ENCODE peak calls at places on chromosomes 16 and 17, in six cellular contexts. D, K, S, V, L and Z are unnamed samples.
A peak's percentile ranks its signal among the peaks of the same experiment; 100 is the strongest.

GRCh38 chr16:75267631-75268264 is 16.3 kb upstream of the BCAR1 start:
- DNase-seq in V (no peak), K (no peak), L (peak; percentile 92), D (no peak), S (peak; percentile 76), Z (peak; percentile 86)

GRCh38 chr17:10649031-10649430 is 8.1 kb downstream of the MYH3 start:
- DNase-seq in V (no peak), K (no peak), D (no peak), S (no peak), L (peak; percentile 23), Z (no peak)

GRCh38 chr17:44466339-44466738 is 36.9 kb downstream of the GPATCH8 start:
- DNase-seq in S (no peak), L (no peak), K (no peak), V (no peak), D (no peak), Z (no peak)

GRCh38 chr17:33192961-33193911 is 99.9 kb downstream of the ASIC2 start:
- DNase-seq in D (no peak), S (no peak), K (no peak), V (no peak), L (no peak), Z (peak; percentile 14)

GRCh38 chr17:64005734-64006167 is 7.6 kb downstream of the PRR29 start:
- DNase-seq in L (peak; percentile 53), D (no peak), V (no peak), K (no peak), S (peak; percentile 53), Z (peak; percentile 92)

GRCh38 chr17:64651889-64652288 is 10.2 kb downstream of the SMURF2 start:
- DNase-seq in V (no peak), S (no peak), D (no peak), K (no peak), L (no peak), Z (no peak)

GRCh38 chr16:50025544-50025931 is 513 bp downstream of the CNEP1R1 start:
- DNase-seq in S (no peak), L (peak; percentile 50), V (no peak), K (no peak), D (no peak), Z (peak; percentile 3)

GRCh38 chr17:28717578-28718316 is at the start of gene RAB34:
- DNase-seq in K (no peak), V (peak; percentile 26), D (no peak), S (peak; percentile 70), L (peak; percentile 38), Z (peak; percentile 80)

GRCh38 chr16:20004931-20005330 is 68.8 kb downstream of the GPR139 start:
- DNase-seq in V (no peak), K (no peak), S (no peak), D (no peak), L (no peak), Z (no peak)

GRCh38 chr16:3080024-3080423 is 14.6 kb downstream of the IL32 start:
- DNase-seq in D (no peak), V (no peak), S (no peak), K (no peak), L (no peak), Z (no peak)

GRCh38 chr17:12730931-12731521 is 58.3 kb upstream of the ARHGAP44 start:
- DNase-seq in V (no peak), D (no peak), L (peak; percentile 91), S (peak; percentile 81), K (no peak), Z (peak; percentile 41)

GRCh38 chr17:67602974-67603373 is 114.8 kb upstream of the NOL11 start:
- DNase-seq in K (peak; percentile 46), D (peak; percentile 35), L (peak; percentile 55), V (no peak), S (peak; percentile 57), Z (peak; percentile 75)

GRCh38 chr16:1097800-1098199 is 1.8 kb upstream of the C1QTNF8 start:
- DNase-seq in S (no peak), L (peak; percentile 76), V (no peak), K (no peak), D (no peak), Z (no peak)

GRCh38 chr16:24626251-24626650 is 86.9 kb downstream of the RBBP6 start:
- DNase-seq in V (no peak), S (no peak), L (no peak), D (no peak), K (no peak), Z (peak; percentile 35)

GRCh38 chr17:34314279-34314678 is 5.0 kb upstream of the CCL8 start:
- DNase-seq in S (no peak), L (no peak), V (no peak), D (no peak), K (no peak), Z (no peak)

GRCh38 chr17:50882851-50883250 is 16.7 kb upstream of the TOB1 start:
- DNase-seq in D (no peak), S (no peak), K (no peak), L (peak; percentile 71), V (no peak), Z (peak; percentile 85)

GRCh38 chr16:86844691-86845090 is 266.3 kb downstream of the FOXL1 start:
- DNase-seq in S (peak; percentile 24), K (no peak), L (no peak), V (no peak), D (no peak), Z (peak; percentile 43)

GRCh38 chr16:78377312-78377711 is 277.9 kb downstream of the WWOX start:
- DNase-seq in L (no peak), V (no peak), K (no peak), S (no peak), D (no peak), Z (no peak)

GRCh38 chr17:51445934-51446333 is 185.6 kb downstream of the UTP18 start:
- DNase-seq in V (no peak), K (no peak), S (no peak), D (no peak), L (no peak), Z (no peak)

GRCh38 chr17:57486978-57487377 is 230.7 kb downstream of the MSI2 start:
- DNase-seq in V (peak; percentile 52), D (no peak), K (no peak), S (no peak), L (no peak), Z (no peak)

GRCh38 chr16:85092309-85092708 is 20.0 kb downstream of the CIBAR2 start:
- DNase-seq in L (no peak), D (no peak), S (no peak), K (no peak), V (no peak), Z (no peak)